ENCODE peak calls at places on chromosomes 16 and 17, in nine cellular contexts. L is tibial nerve; H is GM23338; E is fibroblast of lung; N is right atrium auricular region; K is ascending aorta; V is heart left ventricle; C is uterus; Y is CD4-positive, CD25-positive, alpha-beta regulatory T cell. J is an unnamed sample.
A peak's percentile ranks its signal among the peaks of the same experiment; 100 is the strongest.

GRCh38 chr16:58638148-58639036 is 8.8 kb upstream of the CNOT1 start:
- DNase-seq in K (no peak), Y (no peak), H (peak; percentile 63), L (no peak), V (peak; percentile 52), N (no peak), C (peak; percentile 41), E (peak; percentile 87), J (no peak)

GRCh38 chr16:46885960-46886763 is 2.0 kb downstream of the GPT2 start:
- DNase-seq in H (peak; percentile 41), E (peak; percentile 56), Y (no peak), N (no peak), V (peak; percentile 36), K (peak; percentile 13), C (no peak), L (peak; percentile 39), J (no peak)

GRCh38 chr16:4200000-4200780 is 41.7 kb downstream of the SRL start:
- DNase-seq in H (peak; percentile 76), K (peak; percentile 23), L (peak; percentile 31), V (peak; percentile 48), E (peak; percentile 64), Y (no peak), C (peak; percentile 76), N (peak; percentile 72), J (no peak)

GRCh38 chr17:66892286-66892685 is 57.4 kb downstream of the CACNG5 start:
- DNase-seq in K (no peak), V (no peak), H (no peak), Y (no peak), E (no peak), L (no peak), N (no peak), C (no peak), J (no peak)

GRCh38 chr16:9977333-9977897 is 204.8 kb downstream of the GRIN2A start:
- DNase-seq in H (no peak), C (no peak), L (no peak), Y (no peak), V (no peak), N (no peak), K (no peak), E (no peak), J (no peak)

GRCh38 chr16:59168715-59169114 is 434.6 kb upstream of the GOT2 start:
- DNase-seq in E (no peak), K (no peak), V (no peak), Y (no peak), H (no peak), C (no peak), N (no peak), L (no peak), J (no peak)

GRCh38 chr16:31108035-31108793 is at the start of gene BCKDK:
- DNase-seq in H (peak; percentile 85), C (peak; percentile 76), V (peak; percentile 85), N (no peak), Y (peak; percentile 47), E (peak; percentile 60), K (no peak), L (no peak), J (peak; percentile 84)

GRCh38 chr16:49855822-49856740 is at the start of gene ZNF423:
- DNase-seq in C (peak; percentile 40), E (no peak), L (no peak), H (peak; percentile 58), K (no peak), N (no peak), V (no peak), Y (no peak), J (no peak)

GRCh38 chr16:79598341-79599181 is 2.0 kb downstream of the MAF start:
- DNase-seq in K (no peak), V (peak; percentile 74), L (peak; percentile 44), C (peak; percentile 64), H (peak; percentile 71), N (peak; percentile 71), Y (peak; percentile 11), E (peak; percentile 75), J (peak; percentile 21)

GRCh38 chr16:7086842-7087616 is 245.6 kb upstream of the RBFOX1 start:
- DNase-seq in V (peak; percentile 48), N (no peak), C (no peak), E (no peak), L (no peak), H (peak; percentile 41), K (no peak), Y (no peak), J (no peak)

DNA sequence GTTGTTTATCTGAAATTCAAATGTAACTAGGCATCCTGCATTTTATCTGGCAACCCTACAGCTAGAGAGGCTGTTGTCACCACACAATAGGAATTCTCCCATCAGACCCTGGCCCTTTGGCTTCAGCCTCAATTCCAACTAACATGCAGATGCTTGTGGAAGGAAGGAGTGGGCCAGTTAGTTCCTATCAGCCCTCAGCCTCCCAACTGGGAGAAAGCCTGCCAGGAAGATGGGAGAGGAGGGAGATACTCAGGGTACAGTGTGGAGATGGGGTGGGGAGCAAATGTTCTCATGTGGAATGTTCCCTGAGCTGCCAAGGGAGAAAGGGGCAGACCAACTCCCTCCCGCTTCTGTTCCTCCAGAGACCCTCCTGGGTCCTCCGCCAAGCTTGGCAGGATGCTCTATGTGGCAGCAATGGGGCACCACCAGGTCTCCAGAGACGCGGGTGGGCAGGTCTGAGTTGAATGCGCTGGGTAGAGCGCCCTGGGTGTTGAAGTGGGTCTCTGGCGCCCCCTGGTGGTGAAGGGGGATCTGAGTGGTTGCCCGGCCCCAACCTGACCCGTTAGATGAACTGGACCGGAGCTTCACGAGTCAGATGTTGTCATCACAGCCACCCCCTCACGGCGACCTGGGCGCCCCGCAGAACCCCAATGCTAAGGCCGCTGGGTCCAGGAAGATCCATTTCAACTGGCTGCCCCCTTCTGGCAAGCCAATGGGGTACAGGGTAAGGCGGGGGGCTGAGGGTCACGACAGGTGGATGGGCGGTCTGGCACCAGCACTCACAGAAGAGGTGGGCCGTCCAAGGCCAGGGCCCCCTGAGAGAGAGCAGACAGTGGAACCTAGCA is 15.2 kb downstream of the GALK1 start:
- DNase-seq in E (peak; percentile 60), L (peak; percentile 90), N (peak; percentile 91), H (peak; percentile 94), V (peak; percentile 83), C (peak; percentile 85), Y (peak; percentile 77), K (peak; percentile 59), J (peak; percentile 85)
- H3K4me3 ChIP-seq in E (no peak overlapping the region), L (no peak overlapping the region), N (no peak overlapping the region), H (no peak overlapping the region), V (no peak overlapping the region), C (no peak overlapping the region), Y (no peak overlapping the region), K (no peak overlapping the region), J (no peak overlapping the region)

GRCh38 chr17:1943432-1943802 is 81.7 kb downstream of the RTN4RL1 start:
- DNase-seq in K (no peak), H (no peak), L (no peak), C (no peak), V (no peak), N (no peak), Y (no peak), E (no peak), J (no peak)
- H3K36me3 ChIP-seq in K (no peaks in the 10 kb centered on the region), H (no peaks in the 10 kb centered on the region), L (no peaks in the 10 kb centered on the region), C (no peaks in the 10 kb centered on the region), V (no peaks in the 10 kb centered on the region), N (no peaks in the 10 kb centered on the region), Y (no peaks in the 10 kb centered on the region), E (no peaks in the 10 kb centered on the region), J (no peaks in the 10 kb centered on the region)

GRCh38 chr17:63840591-63841349 is 1.7 kb downstream of the SMARCD2 start:
- DNase-seq in N (no peak), K (no peak), L (no peak), V (peak; percentile 41), E (peak; percentile 33), H (no peak), Y (no peak), C (no peak), J (no peak)
- H3K4me3 ChIP-seq in N (peak overlapping the region; percentile 81), K (peak overlapping the region; percentile 83), L (peak overlapping the region; percentile 90), V (peak overlapping the region; percentile 92), E (peak overlapping the region; percentile 83), H (peak overlapping the region; percentile 94), Y (peak overlapping the region; percentile 84), C (peak overlapping the region; percentile 70), J (peak overlapping the region; percentile 87)

DNA sequence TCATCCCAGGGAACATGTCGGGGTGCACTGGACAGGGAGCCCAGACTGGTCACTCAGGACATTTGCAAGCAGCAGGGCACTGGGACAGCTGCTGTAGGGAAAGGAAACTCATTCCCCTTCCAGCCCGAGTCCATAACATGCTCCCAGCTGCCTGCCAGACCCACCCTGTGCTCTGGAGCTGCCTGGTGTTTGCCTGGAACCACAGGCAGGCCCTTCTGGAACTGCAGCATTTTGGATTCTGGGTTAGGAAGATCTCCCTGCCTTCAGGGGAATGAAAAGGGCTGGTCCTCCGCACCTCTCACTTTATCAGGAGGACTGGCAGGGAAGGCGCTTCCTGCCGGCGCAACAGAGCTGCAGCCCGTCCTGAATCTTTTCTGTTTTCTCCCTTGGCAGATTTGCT is 41.2 kb downstream of the MEAK7 start:
- DNase-seq in E (no peak), K (no peak), Y (no peak), H (no peak), V (no peak), C (peak; percentile 3), N (no peak), L (no peak), J (no peak)
- H3K36me3 ChIP-seq in E (peaks cover 19% of the 10 kb centered on the region), K (peaks cover 17% of the 10 kb centered on the region), Y (peaks cover 13% of the 10 kb centered on the region), H (peaks cover 16% of the 10 kb centered on the region), V (no peaks in the 10 kb centered on the region), C (no peaks in the 10 kb centered on the region), N (peaks cover 8% of the 10 kb centered on the region), L (peaks cover 3% of the 10 kb centered on the region), J (peaks cover 10% of the 10 kb centered on the region)

GRCh38 chr16:27033281-27033680 is 33.4 kb upstream of the C16orf82 start:
- DNase-seq in L (no peak), E (no peak), N (no peak), Y (no peak), C (no peak), K (no peak), V (no peak), H (no peak), J (no peak)
- H3K4me3 ChIP-seq in L (no peak overlapping the region), E (no peak overlapping the region), N (no peak overlapping the region), Y (no peak overlapping the region), C (no peak overlapping the region), K (no peak overlapping the region), V (no peak overlapping the region), H (no peak overlapping the region), J (no peak overlapping the region)

GRCh38 chr16:75039941-75040340 is 41.1 kb downstream of the ZNRF1 start:
- DNase-seq in V (no peak), Y (no peak), N (no peak), L (no peak), K (no peak), H (no peak), C (no peak), E (no peak), J (no peak)
- H3K36me3 ChIP-seq in V (no peaks in the 10 kb centered on the region), Y (no peaks in the 10 kb centered on the region), N (no peaks in the 10 kb centered on the region), L (no peaks in the 10 kb centered on the region), K (no peaks in the 10 kb centered on the region), H (peaks cover 6% of the 10 kb centered on the region), C (no peaks in the 10 kb centered on the region), E (no peaks in the 10 kb centered on the region), J (no peaks in the 10 kb centered on the region)

DNA sequence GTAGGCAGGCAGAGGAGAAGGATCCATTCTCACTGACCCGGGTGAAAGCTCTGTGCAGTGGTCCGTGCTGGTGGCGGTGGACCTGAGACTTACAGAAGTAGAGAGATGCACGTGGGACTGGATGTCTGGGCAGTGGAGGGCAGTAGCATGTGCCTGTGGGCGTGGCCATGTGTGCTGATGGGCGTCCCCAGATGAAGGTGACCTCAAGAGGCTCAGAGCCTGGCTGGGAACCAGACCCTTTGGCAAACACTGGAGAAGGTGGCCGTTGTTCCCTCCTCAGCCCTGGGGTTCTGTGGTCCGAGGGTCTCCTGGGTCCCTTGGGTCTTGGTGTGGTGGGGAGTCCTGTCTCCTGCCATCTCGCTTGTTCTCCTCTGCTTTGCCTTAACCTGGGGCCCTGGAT is 15.6 kb downstream of the WSCD1 start:
- DNase-seq in C (no peak), V (peak; percentile 38), E (no peak), H (no peak), L (no peak), N (no peak), Y (no peak), K (no peak), J (no peak)
- H3K4me3 ChIP-seq in C (no peak overlapping the region), V (no peak overlapping the region), E (no peak overlapping the region), H (no peak overlapping the region), L (no peak overlapping the region), N (no peak overlapping the region), Y (no peak overlapping the region), K (no peak overlapping the region), J (no peak overlapping the region)

J was measured in naive thymus-derived CD4-positive, alpha-beta T cell.